ENCODE peak calls at places on chromosomes 3 and 15, in six cellular contexts. D, R, B, G, M and V are unnamed samples.

GRCh38 chr15:52336530-52336929 is 40.9 kb upstream of the MYO5C start:
- DNase-seq in D (no peak), R (no peak), B (no peak), G (no peak), M (no peak), V (no peak)

GRCh38 chr3:183377307-183377959 is 51.0 kb downstream of the MCF2L2 start:
- DNase-seq in D (no peak), R (no peak), B (no peak), G (no peak), M (no peak), V (no peak)

GRCh38 chr3:189824629-189825312 is 193.6 kb downstream of the TP63 start:
- DNase-seq in D (no peak), R (peak; percentile 45), B (no peak), G (no peak), M (no peak), V (no peak)

GRCh38 chr3:25173610-25174009 is 254.5 kb upstream of the RARB start:
- DNase-seq in D (no peak), R (no peak), B (no peak), G (no peak), M (no peak), V (no peak)

GRCh38 chr3:129122697-129123055 is 1.1 kb upstream of the RAB43 start:
- DNase-seq in D (no peak), R (no peak), B (no peak), G (no peak), M (no peak), V (no peak)

GRCh38 chr3:196938124-196938523 is 4.2 kb downstream of the NCBP2 start:
- DNase-seq in D (no peak), R (no peak), B (no peak), G (no peak), M (no peak), V (no peak)

GRCh38 chr15:40906947-40907802 is 12.9 kb downstream of the VPS18 start:
- DNase-seq in D (peak; percentile 72), R (no peak), B (no peak), G (no peak), M (peak; percentile 83), V (peak; percentile 75)

GRCh38 chr3:64316971-64317370 is 91.7 kb upstream of the PRICKLE2 start:
- DNase-seq in D (no peak), R (no peak), B (no peak), G (no peak), M (no peak), V (no peak)

GRCh38 chr3:51604212-51604611 is 65.7 kb downstream of the RAD54L2 start:
- DNase-seq in D (no peak), R (no peak), B (no peak), G (no peak), M (no peak), V (no peak)

GRCh38 chr3:41199866-41200668 is 762 bp downstream of the CTNNB1 start:
- DNase-seq in D (no peak), R (peak; percentile 33), B (no peak), G (no peak), M (peak; percentile 73), V (peak; percentile 53)

GRCh38 chr15:70447927-70448698 is 315.2 kb downstream of the UACA start:
- DNase-seq in D (peak; percentile 37), R (no peak), B (no peak), G (no peak), M (no peak), V (peak; percentile 59)

GRCh38 chr3:30667250-30667585 is 60.8 kb downstream of the TGFBR2 start:
- DNase-seq in D (no peak), R (no peak), B (no peak), G (peak; percentile 30), M (no peak), V (no peak)

GRCh38 chr3:113249111-113249510 is 37.8 kb downstream of the BOC start:
- DNase-seq in D (no peak), R (no peak), B (no peak), G (no peak), M (no peak), V (no peak)

GRCh38 chr3:43503067-43503728 is 118.6 kb downstream of the ANO10 start:
- DNase-seq in D (no peak), R (no peak), B (peak; percentile 12), G (no peak), M (no peak), V (no peak)

GRCh38 chr3:152902141-152902669 is 67.3 kb downstream of the P2RY1 start:
- DNase-seq in D (no peak), R (no peak), B (no peak), G (no peak), M (no peak), V (no peak)

GRCh38 chr15:79171320-79172031 is 80.9 kb upstream of the RASGRF1 start:
- DNase-seq in D (no peak), R (no peak), B (no peak), G (no peak), M (no peak), V (no peak)

GRCh38 chr3:99929409-99930139 is 111.9 kb downstream of the CMSS1 start:
- DNase-seq in D (no peak), R (no peak), B (no peak), G (no peak), M (no peak), V (no peak)

GRCh38 chr3:10998542-10998941 is 6.0 kb downstream of the SLC6A1 start:
- DNase-seq in D (no peak), R (no peak), B (no peak), G (no peak), M (no peak), V (no peak)

GRCh38 chr15:31328425-31328998 is 1.9 kb downstream of the KLF13 start:
- DNase-seq in D (peak; percentile 58), R (peak; percentile 52), B (no peak), G (no peak), M (no peak), V (peak; percentile 83)

GRCh38 chr3:2090512-2090911 is 8.2 kb upstream of the CNTN4 start:
- DNase-seq in D (no peak), R (no peak), B (no peak), G (no peak), M (no peak), V (no peak)

GRCh38 chr3:103170651-103171050 is 735.8 kb downstream of the ZPLD1 start:
- DNase-seq in D (no peak), R (no peak), B (no peak), G (no peak), M (no peak), V (no peak)

GRCh38 chr3:122668930-122669730 is 11.5 kb upstream of the PARP14 start:
- DNase-seq in D (no peak), R (peak; percentile 24), B (peak; percentile 89), G (no peak), M (no peak), V (no peak)

GRCh38 chr3:151896662-151897012 is 23.2 kb downstream of the SUCNR1 start:
- DNase-seq in D (no peak), R (no peak), B (peak; percentile 48), G (no peak), M (no peak), V (no peak)

GRCh38 chr15:29480278-29480677 is 210.7 kb upstream of the NSMCE3 start:
- DNase-seq in D (no peak), R (no peak), B (no peak), G (no peak), M (no peak), V (no peak)

GRCh38 chr3:127745656-127746399 is 73.1 kb downstream of the ABTB1 start:
- DNase-seq in D (no peak), R (no peak), B (no peak), G (no peak), M (no peak), V (no peak)

GRCh38 chr3:127748754-127749327 is 73.5 kb downstream of the MGLL start:
- DNase-seq in D (no peak), R (no peak), B (no peak), G (no peak), M (no peak), V (peak; percentile 69)

GRCh38 chr3:127746400-127747057 is 73.8 kb downstream of the ABTB1 start:
- DNase-seq in D (no peak), R (peak; percentile 76), B (no peak), G (no peak), M (no peak), V (no peak)

GRCh38 chr3:127747751-127748521 is 74.4 kb downstream of the MGLL start:
- DNase-seq in D (peak; percentile 79), R (peak; percentile 84), B (no peak), G (no peak), M (peak; percentile 84), V (peak; percentile 79)

DNA sequence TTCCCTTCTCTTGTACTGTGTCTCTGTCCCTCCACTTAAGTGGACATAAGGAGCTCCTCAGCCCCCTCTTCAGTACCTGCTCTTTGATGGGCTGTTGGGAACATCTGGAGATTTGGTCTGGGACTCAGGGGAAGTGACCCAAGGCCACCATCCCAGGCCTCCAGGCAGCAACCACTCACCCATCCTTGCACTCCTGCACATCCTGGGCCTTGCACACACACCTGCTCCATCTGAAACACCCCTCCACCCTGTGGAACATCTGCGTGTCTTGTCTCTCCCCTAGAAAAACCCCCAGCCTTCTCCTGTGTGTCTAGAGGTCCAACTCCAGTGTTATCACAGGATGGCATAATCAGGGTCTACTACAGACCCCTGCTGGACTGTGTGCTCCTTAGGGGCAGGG is 74.3 kb downstream of the ABTB1 start:
- DNase-seq in D (no peak), R (no peak), B (no peak), G (no peak), M (no peak), V (no peak)
- H3K4me3 ChIP-seq in D (no peak overlapping the region), R (peak overlapping the region; percentile 22), B (no peak overlapping the region), G (no peak overlapping the region), M (no peak overlapping the region), V (no peak overlapping the region)

DNA sequence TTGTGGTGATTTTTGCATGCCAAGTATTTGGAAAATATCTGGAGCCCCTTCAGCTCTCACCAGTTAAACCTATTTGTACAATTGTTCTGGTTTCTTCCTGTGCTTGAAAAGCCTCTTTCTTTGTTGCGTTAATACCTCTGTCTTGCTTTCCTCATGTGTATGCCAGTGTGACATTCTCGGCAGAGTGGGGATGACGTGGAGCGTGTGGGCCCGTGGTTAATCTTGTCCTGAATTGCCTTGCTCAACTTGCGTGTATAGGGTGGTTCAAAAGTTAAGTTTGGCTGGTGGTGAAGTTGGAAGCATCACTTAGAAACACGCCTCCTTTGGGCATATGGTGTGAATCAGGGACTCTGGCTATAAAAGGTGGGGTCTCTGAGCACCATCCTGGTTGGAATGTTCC is 67.1 kb downstream of the IGF1R start:
- DNase-seq in D (no peak), R (no peak), B (no peak), G (no peak), M (no peak), V (no peak)
- H3K4me3 ChIP-seq in D (no peak overlapping the region), R (no peak overlapping the region), B (no peak overlapping the region), G (no peak overlapping the region), M (no peak overlapping the region), V (no peak overlapping the region)

DNA sequence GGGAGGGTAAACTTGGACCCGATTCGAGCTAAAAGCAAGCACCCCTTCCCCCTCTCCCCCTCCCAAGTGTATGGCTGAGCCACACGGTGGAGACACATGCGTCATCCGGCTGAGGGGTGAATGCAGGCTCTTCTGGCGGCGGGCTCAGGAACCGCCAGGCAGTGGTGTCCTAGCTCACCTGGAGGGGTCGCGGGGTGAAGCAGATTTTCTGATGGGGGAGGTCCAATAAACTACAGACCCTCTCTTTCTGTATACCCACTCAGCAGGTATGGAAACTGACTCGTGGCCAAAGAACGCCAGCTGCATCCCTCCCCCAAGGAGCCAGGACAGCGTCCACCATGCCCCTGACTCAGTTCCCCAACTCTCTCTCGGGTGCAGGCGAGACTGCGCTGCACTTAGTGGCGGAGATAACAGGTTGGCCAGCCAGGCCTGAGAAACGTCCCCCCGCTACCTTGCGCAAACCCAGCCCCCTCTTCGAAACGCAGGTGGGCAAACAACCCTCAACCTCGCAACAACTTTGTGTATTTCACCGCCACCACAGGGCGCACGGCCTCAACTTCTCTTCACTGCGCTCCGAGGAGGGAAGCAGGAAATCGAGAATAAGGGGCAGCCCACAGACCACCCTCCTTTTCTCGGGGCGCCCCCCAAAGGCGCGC is 1.3 kb downstream of the MAGI1 start:
- DNase-seq in D (peak; percentile 71), R (peak; percentile 62), B (no peak), G (no peak), M (peak; percentile 78), V (peak; percentile 71)
- H3K4me3 ChIP-seq in D (peak overlapping the region; percentile 85), R (peak overlapping the region; percentile 92), B (peak overlapping the region; percentile 81), G (peak overlapping the region; percentile 89), M (peak overlapping the region; percentile 80), V (peak overlapping the region; percentile 85)

GRCh38 chr3:90241481-90241880 is 1134.1 kb downstream of the EPHA3 start:
- DNase-seq in D (no peak), R (no peak), B (no peak), G (no peak), M (no peak), V (no peak)
- H3K4me3 ChIP-seq in D (no peak overlapping the region), R (no peak overlapping the region), B (no peak overlapping the region), G (no peak overlapping the region), M (no peak overlapping the region), V (no peak overlapping the region)